ENCODE peak calls at places on chromosomes 2 and 18, in nine cellular contexts. P is activated T-helper 1 cell treated with anti-CD3 and anti-CD28 coated beads, Interleukin-12 subunit alpha, Interleukin-12 subunit beta, Interleukin-2, Interleukin-4 antibody, amounts not matched to agents 30 ng/mL and 10 ng/mL and 1 ng/mL, durations not matched to agents 14 hours and 24 hours and 36 hours; Z is astrocyte; G is ELR; D is activated naive CD4-positive, alpha-beta T cell; O is stimulated activated CD4-positive, alpha-beta T cell treated with anti-CD3 and anti-CD28 coated beads, Interleukin-15, amount 100 ng/mL, for 24 hours; U is nucleus accumbens; B is activated CD4-positive, CD25-positive, alpha-beta regulatory T cell treated with anti-CD3 and anti-CD28 coated beads, Interleukin-2, amount 50 U/mL, for 72 hours; J is PC-9. M is an unnamed sample.

GRCh38 chr18:3690682-3691066 is 240.7 kb downstream of the TGIF1 start:
- DNase-seq in B (no peak), J (no peak), U (no peak), O (no peak), Z (no peak), D (no peak), P (no peak), G (no peak), M (no peak)

GRCh38 chr2:75416420-75417342 is 144.1 kb downstream of the EVA1A start:
- DNase-seq in G (no peak), B (no peak), O (no peak), P (no peak), U (no peak), D (no peak), Z (no peak), J (no peak), M (peak)

GRCh38 chr2:134657650-134658250 is 61.0 kb downstream of the TMEM163 start:
- DNase-seq in J (peak), U (no peak), G (peak), O (peak), D (no peak), P (no peak), B (no peak), Z (no peak), M (no peak)

GRCh38 chr2:23452397-23452796 is 67.4 kb downstream of the KLHL29 start:
- DNase-seq in B (no peak), O (no peak), G (no peak), P (no peak), U (no peak), J (no peak), D (no peak), Z (no peak), M (no peak)

GRCh38 chr18:3447035-3447894 is 2.7 kb upstream of the TGIF1 start:
- DNase-seq in U (peak), P (peak), D (no peak), Z (peak), J (no peak), B (no peak), G (peak), O (no peak), M (no peak)

GRCh38 chr18:45102863-45103262 is 422.2 kb downstream of the SETBP1 start:
- DNase-seq in D (no peak), O (no peak), B (no peak), Z (no peak), G (no peak), P (no peak), J (no peak), U (no peak), M (peak)

GRCh38 chr2:88230912-88231311 is 60.8 kb downstream of the THNSL2 start:
- DNase-seq in P (no peak), B (no peak), J (no peak), Z (no peak), O (no peak), U (no peak), D (no peak), G (no peak), M (no peak)

GRCh38 chr2:231288535-231289078 is 90.2 kb downstream of the ARMC9 start:
- DNase-seq in O (no peak), B (no peak), U (no peak), G (no peak), Z (no peak), D (no peak), P (no peak), J (no peak), M (no peak)

GRCh38 chr2:160282063-160282580 is 82.0 kb upstream of the ITGB6 start:
- DNase-seq in J (no peak), Z (peak), D (no peak), U (no peak), P (no peak), G (peak), O (no peak), B (no peak), M (no peak)

GRCh38 chr18:80196528-80197320 is 50.6 kb downstream of the PARD6G start:
- DNase-seq in D (no peak), B (no peak), P (no peak), Z (peak), O (no peak), G (peak), U (no peak), J (no peak), M (no peak)

GRCh38 chr2:174957049-174957448 is 48.1 kb downstream of the CHN1 start:
- DNase-seq in G (no peak), P (no peak), D (no peak), Z (peak), J (no peak), B (no peak), U (no peak), O (no peak), M (no peak)

GRCh38 chr2:70643715-70644114 is 90.1 kb upstream of the TGFA start:
- DNase-seq in G (peak), O (peak), B (no peak), U (no peak), P (no peak), J (peak), Z (no peak), D (no peak), M (no peak)

M was measured in B cell.